ENCODE peak calls at places on chromosome 22, in nine cellular contexts. Z is HEK293T, B is COLO829, D is WTC11, J is T follicular helper cell, L is DMS153, N is hepatic stellate cell, A is T-helper 9 cell, C is T-helper 1 cell. H is an unnamed sample.

GRCh38 chr22:44683881-44684280 is 18.1 kb upstream of the PRR5 start:
- DNase-seq in Z (no peak), J (no peak), N (no peak), D (no peak), A (no peak), B (no peak), L (no peak), C (no peak), H (no peak)

GRCh38 chr22:17441326-17441725 is 72.1 kb downstream of the CECR2 start:
- DNase-seq in B (peak; percentile 61), A (no peak), J (no peak), N (no peak), Z (no peak), C (no peak), L (no peak), D (no peak), H (no peak)

GRCh38 chr22:30582788-30583575 is 8.5 kb upstream of the GAL3ST1 start:
- DNase-seq in Z (no peak), J (no peak), D (no peak), L (no peak), C (no peak), B (peak; percentile 86), A (no peak), N (no peak), H (no peak)

GRCh38 chr22:18968011-18968749 is 32.1 kb upstream of the PRODH start:
- DNase-seq in A (no peak), L (no peak), D (peak; percentile 70), Z (no peak), B (no peak), J (no peak), N (peak; percentile 36), C (no peak), H (no peak)

GRCh38 chr22:21966643-21967516 is 14.2 kb upstream of the PPM1F start:
- DNase-seq in L (no peak), A (no peak), C (no peak), J (no peak), B (no peak), D (no peak), N (no peak), Z (no peak), H (no peak)

GRCh38 chr22:25146311-25146710 is 53.3 kb upstream of the CRYBB3 start:
- DNase-seq in B (no peak), N (no peak), A (no peak), L (no peak), Z (no peak), C (no peak), J (no peak), D (no peak), H (no peak)

GRCh38 chr22:42964994-42965699 is 49.8 kb downstream of the PACSIN2 start:
- DNase-seq in J (no peak), C (no peak), D (peak; percentile 38), B (no peak), N (no peak), A (no peak), Z (no peak), L (no peak), H (no peak)

GRCh38 chr22:20026204-20026908 is 5.4 kb downstream of the TANGO2 start:
- DNase-seq in L (no peak), B (no peak), Z (no peak), A (no peak), N (no peak), C (no peak), J (no peak), D (no peak), H (no peak)

GRCh38 chr22:37088108-37088605 is 21.4 kb downstream of the TMPRSS6 start:
- DNase-seq in D (no peak), C (no peak), L (no peak), A (no peak), B (no peak), N (no peak), J (no peak), Z (no peak), H (no peak)

GRCh38 chr22:24601217-24602104 is 1.5 kb upstream of the GGT1 start:
- DNase-seq in C (no peak), Z (no peak), B (no peak), J (no peak), N (no peak), D (no peak), L (peak; percentile 25), A (no peak), H (no peak)

GRCh38 chr22:31495343-31495742 is 993 bp upstream of the SFI1 start:
- DNase-seq in D (no peak), J (no peak), Z (no peak), A (no peak), L (no peak), C (no peak), N (no peak), B (no peak), H (no peak)

GRCh38 chr22:37457093-37457893 is 28.9 kb downstream of the MFNG start:
- DNase-seq in B (peak; percentile 61), Z (peak; percentile 93), C (peak; percentile 71), N (peak; percentile 74), J (peak; percentile 74), D (peak; percentile 94), A (peak; percentile 84), L (peak; percentile 46), H (peak; percentile 67)

GRCh38 chr22:20792221-20792965 is 18.5 kb downstream of the SERPIND1 start:
- DNase-seq in L (no peak), D (no peak), Z (no peak), B (no peak), N (no peak), C (no peak), A (no peak), J (no peak), H (no peak)

GRCh38 chr22:38069372-38070249 is 12.4 kb downstream of the PICK1 start:
- DNase-seq in L (no peak), C (no peak), A (no peak), D (peak; percentile 58), J (no peak), Z (no peak), B (peak; percentile 38), N (peak; percentile 90), H (no peak)

GRCh38 chr22:22692707-22693530 is 48.5 kb downstream of the GGTLC2 start:
- DNase-seq in J (peak; percentile 62), B (peak; percentile 53), D (peak; percentile 80), C (peak; percentile 52), N (no peak), Z (peak; percentile 77), A (peak; percentile 70), L (peak; percentile 56), H (peak; percentile 33)

GRCh38 chr22:32775957-32776356 is 25.5 kb upstream of the TIMP3 start:
- DNase-seq in C (no peak), B (no peak), D (no peak), Z (no peak), A (no peak), L (no peak), N (no peak), J (no peak), H (no peak)

GRCh38 chr22:47201186-47201995 is 438.9 kb downstream of the TBC1D22A start:
- DNase-seq in A (no peak), B (no peak), C (no peak), D (no peak), Z (no peak), L (no peak), J (no peak), N (no peak), H (no peak)

GRCh38 chr22:46934172-46934745 is 171.8 kb downstream of the TBC1D22A start:
- DNase-seq in N (no peak), D (no peak), B (no peak), J (no peak), A (no peak), Z (no peak), C (no peak), L (no peak), H (no peak)

GRCh38 chr22:47053865-47054185 is 291.4 kb downstream of the TBC1D22A start:
- DNase-seq in L (no peak), Z (no peak), N (peak; percentile 35), D (no peak), J (no peak), C (no peak), A (no peak), B (no peak), H (no peak)

GRCh38 chr22:45867118-45867905 is 109.7 kb downstream of the WNT7B start:
- DNase-seq in C (no peak), Z (no peak), D (peak; percentile 53), A (no peak), J (no peak), B (no peak), L (no peak), N (peak; percentile 47), H (no peak)

GRCh38 chr22:42928969-42929837 is 72.1 kb upstream of the ARFGAP3 start:
- DNase-seq in J (no peak), D (no peak), N (peak; percentile 55), Z (no peak), C (no peak), A (no peak), B (no peak), L (no peak), H (no peak)

GRCh38 chr22:19962909-19963806 is 21.5 kb upstream of the TXNRD2 start:
- DNase-seq in J (no peak), N (no peak), Z (no peak), D (peak; percentile 75), C (no peak), B (peak; percentile 69), L (peak; percentile 38), A (no peak), H (no peak)

GRCh38 chr22:28884754-28885375 is 1.5 kb downstream of the ZNRF3 start:
- DNase-seq in A (no peak), J (no peak), N (no peak), D (no peak), B (no peak), C (no peak), Z (no peak), L (no peak), H (no peak)

GRCh38 chr22:35995772-35996171 is 32.9 kb downstream of the RBFOX2 start:
- DNase-seq in N (peak; percentile 67), B (peak; percentile 85), L (no peak), D (no peak), A (no peak), J (no peak), Z (no peak), C (no peak), H (no peak)

GRCh38 chr22:48331266-48331665 is 1496.4 kb downstream of the BRD1 start:
- DNase-seq in Z (no peak), N (no peak), A (no peak), L (no peak), J (no peak), C (no peak), B (no peak), D (no peak), H (no peak)

GRCh38 chr22:29308791-29309262 is 2.4 kb downstream of the GAS2L1 start:
- DNase-seq in C (no peak), L (no peak), B (no peak), Z (no peak), J (no peak), D (no peak), A (no peak), N (peak; percentile 91), H (no peak)

GRCh38 chr22:26589845-26590524 is at the start of gene TPST2:
- DNase-seq in D (peak; percentile 75), L (peak; percentile 48), N (peak; percentile 87), B (peak; percentile 67), C (peak; percentile 81), J (peak; percentile 72), Z (peak; percentile 96), A (peak; percentile 79), H (peak; percentile 64)

GRCh38 chr22:21816787-21817496 is 50.5 kb downstream of the MAPK1 start:
- DNase-seq in B (peak; percentile 91), D (no peak), L (peak; percentile 33), N (peak; percentile 88), A (no peak), J (peak; percentile 14), Z (no peak), C (peak; percentile 9), H (peak; percentile 12)

GRCh38 chr22:27825174-27825573 is 23.6 kb upstream of the MN1 start:
- DNase-seq in J (no peak), L (no peak), C (no peak), B (no peak), D (peak; percentile 58), A (no peak), N (no peak), Z (no peak), H (no peak)

GRCh38 chr22:45077286-45077685 is 67.5 kb upstream of the PHF21B start:
- DNase-seq in J (no peak), N (no peak), L (no peak), D (no peak), C (no peak), A (no peak), Z (no peak), B (no peak), H (no peak)

GRCh38 chr22:49324527-49325491 is 502.9 kb downstream of the BRD1 start:
- DNase-seq in N (no peak), A (no peak), J (no peak), B (no peak), C (no peak), D (no peak), Z (no peak), L (no peak), H (no peak)

H was measured in activated CD4-positive, CD25-positive, alpha-beta regulatory T cell treated with anti-CD3 and anti-CD28 coated beads, Interleukin-2, amount 50 U/mL, for 16 hours.